ENCODE peak calls at places on chromosomes 6 and 20, in four cellular contexts. Q is mucosa of descending colon, B is A549, M is K562. U is an unnamed sample.

GRCh38 chr6:20746805-20747204 is 212.5 kb downstream of the CDKAL1 start:
- ATAC-seq in Q (no peak), B (no peak), M (no peak), U (no peak)

GRCh38 chr6:96249748-96250147 is 234.0 kb downstream of the FUT9 start:
- ATAC-seq in Q (no peak), B (no peak), M (no peak), U (no peak)

GRCh38 chr20:41183831-41184230 is 46.5 kb downstream of the PLCG1 start:
- ATAC-seq in Q (no peak), B (no peak), M (no peak), U (no peak)

GRCh38 chr6:15396808-15397207 is 150.9 kb downstream of the JARID2 start:
- ATAC-seq in Q (no peak), B (no peak), M (no peak), U (no peak)

GRCh38 chr6:142013286-142013685 is 119.4 kb upstream of the GJE1 start:
- ATAC-seq in Q (no peak), B (peak), M (no peak), U (no peak)

GRCh38 chr20:33668087-33668790 is 1.5 kb downstream of the ACTL10 start:
- ATAC-seq in Q (no peak), B (no peak), M (peak), U (no peak)

GRCh38 chr20:23072892-23073586 is 13.1 kb downstream of the CD93 start:
- ATAC-seq in Q (no peak), B (no peak), M (no peak), U (no peak)

GRCh38 chr6:45920819-45921511 is 94.7 kb downstream of the CLIC5 start:
- ATAC-seq in Q (no peak), B (no peak), M (no peak), U (no peak)

GRCh38 chr6:71197770-71198169 is 90.8 kb upstream of the OGFRL1 start:
- ATAC-seq in Q (no peak), B (no peak), M (no peak), U (no peak)

GRCh38 chr6:38604700-38605099 is 35.0 kb downstream of the BTBD9 start:
- ATAC-seq in Q (no peak), B (no peak), M (no peak), U (no peak)

GRCh38 chr20:25177890-25178321 is 17.6 kb upstream of the ENTPD6 start:
- ATAC-seq in Q (no peak), B (no peak), M (no peak), U (no peak)

GRCh38 chr6:36111526-36111925 is 18.8 kb upstream of the MAPK13 start:
- ATAC-seq in Q (no peak), B (no peak), M (no peak), U (no peak)

GRCh38 chr6:154341876-154342275 is 14.7 kb downstream of the IPCEF1 start:
- ATAC-seq in Q (no peak), B (no peak), M (no peak), U (no peak)

DNA sequence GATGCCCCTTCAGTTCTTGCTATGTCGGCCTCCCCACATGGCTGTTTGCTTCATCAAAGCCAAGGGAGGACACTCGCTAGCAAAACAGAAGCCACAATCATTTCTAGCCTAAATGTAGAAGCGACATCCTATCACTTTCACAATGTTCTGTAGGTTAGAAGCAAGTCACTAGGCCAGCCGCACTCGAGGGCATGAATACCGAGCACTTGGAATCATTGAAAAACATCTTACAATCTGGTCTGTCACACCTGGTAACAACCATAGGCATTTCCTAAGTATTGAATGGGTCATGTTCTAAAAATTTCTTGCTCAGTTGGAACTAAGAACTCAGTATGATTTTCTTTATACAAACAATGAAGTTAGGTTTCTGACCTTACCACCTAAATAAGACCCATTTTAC is 192.3 kb downstream of the AIG1 start:
- ATAC-seq in Q (no peak), B (no peak), M (no peak), U (no peak)
- TF ChIP-seq CTCF in Q (no peak), B (no peak), M (no peak), U (no peak)

GRCh38 chr20:5116875-5117274 is 2.9 kb downstream of the PCNA start:
- ATAC-seq in Q (no peak), B (no peak), M (no peak), U (no peak)

GRCh38 chr20:5118220-5119142 is 1.3 kb downstream of the PCNA start:
- ATAC-seq in Q (no peak), B (no peak), M (no peak), U (no peak)

GRCh38 chr20:5119143-5119434 is 669 bp downstream of the PCNA start:
- ATAC-seq in Q (no peak), B (no peak), M (no peak), U (no peak)

GRCh38 chr20:5120189-5120484 is 379 bp upstream of the PCNA start:
- ATAC-seq in Q (no peak), B (no peak), M (no peak), U (no peak)

DNA sequence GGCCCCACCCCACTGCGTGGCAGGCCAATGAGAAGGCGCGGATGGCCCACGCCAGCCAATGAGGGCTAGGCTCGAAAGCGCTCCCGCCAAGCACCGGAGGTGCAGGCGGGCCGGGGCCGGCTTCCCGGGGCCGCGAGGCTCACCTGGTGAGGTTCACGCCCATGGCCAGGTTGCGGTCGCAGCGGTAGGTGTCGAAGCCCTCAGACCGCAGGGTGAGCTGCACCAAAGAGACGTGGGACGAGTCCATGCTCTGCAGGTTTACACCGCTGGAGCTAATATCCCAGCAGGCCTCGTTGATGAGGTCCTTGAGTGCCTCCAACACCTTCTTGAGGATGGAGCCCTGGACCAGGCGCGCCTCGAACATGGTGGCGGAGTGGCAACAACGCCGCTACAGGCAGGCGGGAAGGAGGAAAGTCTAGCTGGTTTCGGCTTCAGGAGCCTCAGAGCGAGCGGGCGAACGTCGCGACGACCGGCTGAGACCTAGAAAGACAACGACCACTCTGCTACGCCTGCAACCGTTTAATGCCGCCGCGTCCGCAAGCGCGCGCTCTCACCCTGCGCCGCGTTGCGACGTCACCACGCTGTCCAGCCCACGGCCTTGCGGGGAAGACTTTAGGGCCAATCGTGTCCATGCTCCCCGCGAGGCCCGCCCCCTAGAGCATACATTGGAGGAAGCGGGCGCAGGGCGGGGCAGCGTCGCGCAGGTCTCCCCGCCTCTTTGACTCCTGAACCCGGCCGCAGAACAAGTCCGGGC is at the start of gene PCNA:
- ATAC-seq in Q (peak), B (peak), M (peak), U (peak)
- TF ChIP-seq CTCF in Q (peak), B (no peak), M (no peak), U (no peak)

GRCh38 chr6:140153703-140154102 is 779.3 kb upstream of the CITED2 start:
- ATAC-seq in Q (no peak), B (no peak), M (peak), U (no peak)
- TF ChIP-seq CTCF in Q (no peak), B (no peak), M (no peak), U (no peak)

GRCh38 chr6:41352907-41353306 is 17.5 kb downstream of the NCR2 start:
- ATAC-seq in Q (no peak), B (no peak), M (no peak), U (no peak)
- TF ChIP-seq CTCF in Q (no peak), B (no peak), M (no peak), U (no peak)